ENCODE peak calls at places on chromosomes 7 and 10, in nine cellular contexts. H, R, C, I, Y, T, S, U and D are unnamed samples.
A peak's percentile ranks its signal among the peaks of the same experiment; 100 is the strongest.

GRCh38 chr7:68733219-68734143 is 864.8 kb upstream of the AUTS2 start:
- DNase-seq in H (no peak), R (no peak), C (no peak), I (no peak), Y (no peak), T (no peak), S (no peak), U (no peak), D (no peak)

GRCh38 chr7:132234751-132235150 is 341.5 kb downstream of the PLXNA4 start:
- DNase-seq in H (no peak), R (no peak), C (peak; percentile 6), I (no peak), Y (no peak), T (no peak), S (no peak), U (no peak), D (no peak)

GRCh38 chr10:91759581-91759986 is 38.6 kb upstream of the TNKS2 start:
- DNase-seq in H (no peak), R (no peak), C (no peak), I (no peak), Y (no peak), T (no peak), S (no peak), U (no peak), D (no peak)

GRCh38 chr10:94274142-94274787 is 88.5 kb downstream of the NOC3L start:
- DNase-seq in H (peak; percentile 20), R (no peak), C (no peak), I (no peak), Y (peak; percentile 22), T (no peak), S (peak; percentile 85), U (no peak), D (no peak)

GRCh38 chr10:117746541-117747195 is 204.1 kb downstream of the EMX2 start:
- DNase-seq in H (no peak), R (no peak), C (no peak), I (no peak), Y (no peak), T (no peak), S (no peak), U (no peak), D (no peak)

GRCh38 chr10:43068136-43068395 is 8.8 kb upstream of the RET start:
- DNase-seq in H (no peak), R (no peak), C (no peak), I (no peak), Y (no peak), T (no peak), S (no peak), U (no peak), D (no peak)

GRCh38 chr7:50558380-50559051 is 6.7 kb downstream of the DDC start:
- DNase-seq in H (no peak), R (no peak), C (no peak), I (no peak), Y (no peak), T (no peak), S (no peak), U (peak; percentile 47), D (no peak)

GRCh38 chr10:26573674-26574073 is 123.8 kb upstream of the PDSS1 start:
- DNase-seq in H (peak; percentile 20), R (no peak), C (no peak), I (no peak), Y (no peak), T (no peak), S (no peak), U (no peak), D (no peak)

GRCh38 chr7:17307033-17307432 is 8.6 kb downstream of the AHR start:
- DNase-seq in H (no peak), R (no peak), C (no peak), I (peak; percentile 49), Y (no peak), T (no peak), S (no peak), U (no peak), D (no peak)

GRCh38 chr7:159105066-159105780 is 39.4 kb downstream of the VIPR2 start:
- DNase-seq in H (peak; percentile 4), R (no peak), C (peak; percentile 65), I (no peak), Y (no peak), T (no peak), S (peak; percentile 60), U (no peak), D (peak; percentile 14)

GRCh38 chr7:28408105-28408973 is 4.0 kb upstream of the CREB5 start:
- DNase-seq in H (peak; percentile 14), R (no peak), C (no peak), I (no peak), Y (no peak), T (no peak), S (peak; percentile 90), U (peak; percentile 31), D (peak; percentile 57)

GRCh38 chr7:48366096-48366495 is 194.8 kb downstream of the ABCA13 start:
- DNase-seq in H (no peak), R (no peak), C (no peak), I (no peak), Y (no peak), T (no peak), S (no peak), U (no peak), D (no peak)

GRCh38 chr10:73908853-73909611 is 1.9 kb upstream of the PLAU start:
- DNase-seq in H (peak; percentile 28), R (no peak), C (no peak), I (peak; percentile 35), Y (no peak), T (peak; percentile 97), S (peak; percentile 71), U (no peak), D (peak; percentile 64)

GRCh38 chr7:84251183-84251845 is 56.7 kb upstream of the SEMA3A start:
- DNase-seq in H (no peak), R (no peak), C (no peak), I (no peak), Y (no peak), T (no peak), S (no peak), U (no peak), D (no peak)

GRCh38 chr7:66297579-66297978 is 92.4 kb downstream of the TPST1 start:
- DNase-seq in H (no peak), R (no peak), C (no peak), I (no peak), Y (no peak), T (no peak), S (no peak), U (no peak), D (no peak)

GRCh38 chr10:132973903-132974241 is 31.5 kb upstream of the CFAP46 start:
- DNase-seq in H (no peak), R (no peak), C (peak; percentile 58), I (no peak), Y (no peak), T (no peak), S (peak; percentile 41), U (no peak), D (no peak)

GRCh38 chr10:310976-311639 is 175.9 kb downstream of the ZMYND11 start:
- DNase-seq in H (no peak), R (no peak), C (peak; percentile 78), I (no peak), Y (no peak), T (no peak), S (no peak), U (no peak), D (no peak)

DNA sequence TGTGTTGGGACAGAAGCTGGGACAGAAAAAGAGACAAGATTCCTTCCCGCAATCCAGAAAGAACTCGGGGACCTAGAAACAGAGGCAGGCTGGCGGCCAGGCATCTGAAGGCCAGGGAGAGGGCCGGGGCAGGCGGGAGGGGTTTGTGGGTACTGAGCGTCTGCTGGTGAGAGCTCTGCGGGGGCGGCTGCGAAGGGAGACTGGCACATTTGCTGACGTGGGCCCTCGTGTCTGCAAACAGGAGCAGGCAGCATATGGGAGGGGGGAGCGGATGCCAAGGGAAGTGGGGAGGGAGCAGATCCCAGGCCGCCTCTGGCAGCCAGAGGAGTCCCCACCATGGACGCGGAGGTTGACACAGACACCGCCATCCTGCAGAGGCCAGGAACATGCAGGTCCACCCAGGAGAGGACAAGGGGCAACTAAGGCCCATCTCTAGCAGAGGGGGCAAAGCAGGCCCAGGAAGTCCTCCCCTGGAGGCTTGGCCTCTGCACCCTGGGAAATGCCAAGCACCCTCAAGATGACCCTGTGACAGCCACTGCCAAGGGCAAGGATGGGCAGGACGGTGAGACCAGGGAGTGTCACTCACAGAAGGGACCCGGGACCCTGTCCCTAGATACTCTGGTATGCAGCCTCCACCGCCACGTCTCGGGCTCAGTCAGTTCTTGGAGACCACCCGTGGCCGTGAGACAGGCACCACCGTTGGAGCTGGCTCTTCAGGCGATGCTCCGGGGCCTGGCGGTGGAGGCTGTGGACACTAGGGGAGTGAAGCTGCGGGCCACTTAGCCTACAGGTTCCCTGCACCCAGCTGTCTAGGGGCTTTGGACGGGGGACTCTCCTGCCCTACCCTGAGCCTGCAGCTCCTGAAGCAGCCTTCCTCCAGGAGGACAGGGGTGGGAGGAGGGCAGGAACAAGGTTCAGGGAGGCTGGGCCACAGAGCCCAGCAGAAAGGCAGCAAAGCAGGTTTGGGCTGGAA is 32.0 kb downstream of the KCNH2 start:
- DNase-seq in H (peak; percentile 51), R (no peak), C (peak; percentile 71), I (no peak), Y (peak; percentile 75), T (no peak), S (peak; percentile 95), U (peak; percentile 97), D (peak; percentile 58)
- TF ChIP-seq POLR2AphosphoS5 in H (no peak), R (no peak), C (no peak), I (no peak), Y (no peak), T (no peak), S (no peak), U (no peak), D (no peak)

DNA sequence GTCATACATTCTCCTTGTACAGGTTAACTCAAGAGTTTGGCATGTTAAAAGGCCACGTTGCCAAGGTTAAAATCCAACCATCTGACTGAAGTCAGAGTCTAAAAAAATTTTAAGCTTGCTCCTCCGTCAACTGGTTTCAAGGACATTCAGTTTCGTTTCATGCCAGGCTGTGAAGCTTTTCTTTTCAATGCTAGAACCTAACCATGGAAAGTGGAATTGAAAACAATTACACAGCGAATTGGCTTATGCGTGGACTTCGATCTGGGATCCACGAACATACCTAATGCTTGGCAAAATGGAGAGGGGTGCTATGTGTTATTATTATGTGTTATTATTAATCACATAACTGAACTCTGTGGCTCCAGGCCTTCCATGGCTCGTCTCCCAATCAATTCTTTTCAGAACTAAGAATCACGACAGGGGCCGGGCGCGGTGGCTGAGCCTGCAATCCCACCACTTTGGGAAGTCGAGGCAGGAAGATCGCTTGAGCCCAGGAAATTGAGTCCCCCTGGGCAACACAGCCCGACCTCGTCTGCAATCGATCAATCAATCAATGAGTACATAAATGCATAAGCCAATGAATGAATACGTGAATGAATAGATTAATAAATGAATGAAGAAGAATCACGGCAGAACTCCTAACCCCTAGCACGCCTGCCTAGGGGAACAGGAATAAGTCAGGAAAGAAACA is 785 bp upstream of the ARL5B start:
- DNase-seq in H (peak; percentile 19), R (no peak), C (peak; percentile 84), I (peak; percentile 57), Y (no peak), T (no peak), S (no peak), U (no peak), D (no peak)
- TF ChIP-seq POLR2AphosphoS5 in H (peak; percentile 59), R (no peak), C (no peak), I (peak; percentile 54), Y (no peak), T (no peak), S (no peak), U (no peak), D (no peak)

GRCh38 chr10:6202684-6203330 is at the start of gene PFKFB3:
- DNase-seq in H (peak; percentile 95), R (peak; percentile 84), C (peak; percentile 98), I (peak; percentile 81), Y (peak; percentile 93), T (peak; percentile 30), S (peak; percentile 98), U (peak; percentile 98), D (peak; percentile 99)
- TF ChIP-seq POLR2AphosphoS5 in H (peak; percentile 99), R (peak; percentile 98), C (peak; percentile 100), I (peak; percentile 91), Y (peak; percentile 94), T (peak; percentile 81), S (peak; percentile 99), U (peak; percentile 99), D (peak; percentile 99)

GRCh38 chr10:104231784-104232612 is at the start of gene CFAP43:
- DNase-seq in H (peak; percentile 99), R (peak; percentile 96), C (peak; percentile 99), I (peak; percentile 93), Y (peak; percentile 99), T (peak; percentile 81), S (peak; percentile 99), U (peak; percentile 99), D (peak; percentile 98)
- TF ChIP-seq POLR2AphosphoS5 in H (peak; percentile 54), R (no peak), C (peak; percentile 56), I (peak; percentile 34), Y (peak; percentile 82), T (no peak), S (no peak), U (no peak), D (peak; percentile 66)